ENCODE peak calls at places on chromosomes 16 and 17, in four cellular contexts. One of them, this sample, is unnamed.
A peak's percentile ranks its signal among the peaks of the same experiment; 100 is the strongest.

GRCh38 chr16:56423584-56424403 is 1.6 kb downstream of the AMFR start:
- DNase-seq in RWPE2: no peak
- DNase-seq in Peyer's patch: no peak
- DNase-seq in heart right ventricle: no peak
- DNase-seq in this sample: no peak

GRCh38 chr16:17828012-17828411 is 357.3 kb upstream of the XYLT1 start:
- DNase-seq in RWPE2: no peak
- DNase-seq in heart right ventricle: no peak
- DNase-seq in Peyer's patch: no peak
- DNase-seq in this sample: no peak

GRCh38 chr17:64315032-64315490 is 52.0 kb upstream of the TEX2 start:
- DNase-seq in heart right ventricle: peak; percentile 93
- DNase-seq in Peyer's patch: peak; percentile 60
- DNase-seq in RWPE2: no peak
- DNase-seq in this sample: peak; percentile 93

GRCh38 chr17:58119491-58119890 is 28.7 kb upstream of the OR4D1 start:
- DNase-seq in heart right ventricle: no peak
- DNase-seq in RWPE2: no peak
- DNase-seq in Peyer's patch: no peak
- DNase-seq in this sample: no peak

GRCh38 chr16:424623-425081 is 797 bp upstream of the RAB11FIP3 start:
- DNase-seq in RWPE2: no peak
- DNase-seq in Peyer's patch: peak; percentile 66
- DNase-seq in heart right ventricle: peak; percentile 30
- DNase-seq in this sample: peak; percentile 63

GRCh38 chr17:31841850-31842415 is 17.1 kb downstream of the COPRS start:
- DNase-seq in Peyer's patch: no peak
- DNase-seq in RWPE2: no peak
- DNase-seq in heart right ventricle: no peak
- DNase-seq in this sample: no peak

GRCh38 chr17:50052241-50052788 is 3.6 kb upstream of the ITGA3 start:
- DNase-seq in heart right ventricle: no peak
- DNase-seq in RWPE2: no peak
- DNase-seq in Peyer's patch: no peak
- DNase-seq in this sample: no peak

GRCh38 chr16:25063102-25063501 is 47.9 kb upstream of the ARHGAP17 start:
- DNase-seq in heart right ventricle: no peak
- DNase-seq in Peyer's patch: no peak
- DNase-seq in RWPE2: no peak
- DNase-seq in this sample: no peak

GRCh38 chr17:64425191-64425590 is 23.7 kb upstream of the MILR1 start:
- DNase-seq in heart right ventricle: no peak
- DNase-seq in RWPE2: no peak
- DNase-seq in Peyer's patch: no peak
- DNase-seq in this sample: no peak

GRCh38 chr17:49587366-49588073 is 11.8 kb downstream of the NXPH3 start:
- DNase-seq in RWPE2: no peak
- DNase-seq in heart right ventricle: no peak
- DNase-seq in Peyer's patch: no peak
- DNase-seq in this sample: no peak

GRCh38 chr17:74605361-74605760 is 13.3 kb upstream of the CD300LD start:
- DNase-seq in heart right ventricle: peak; percentile 30
- DNase-seq in Peyer's patch: no peak
- DNase-seq in RWPE2: peak; percentile 91
- DNase-seq in this sample: peak; percentile 83

GRCh38 chr16:82070656-82071369 is 35.8 kb downstream of the HSD17B2 start:
- DNase-seq in Peyer's patch: no peak
- DNase-seq in heart right ventricle: no peak
- DNase-seq in RWPE2: peak; percentile 75
- DNase-seq in this sample: no peak

GRCh38 chr16:86585821-86586611 is 7.7 kb downstream of the FOXL1 start:
- DNase-seq in Peyer's patch: no peak
- DNase-seq in heart right ventricle: no peak
- DNase-seq in RWPE2: no peak
- DNase-seq in this sample: no peak

GRCh38 chr17:15966183-15966878 is 21.4 kb downstream of the ADORA2B start:
- DNase-seq in heart right ventricle: no peak
- DNase-seq in Peyer's patch: no peak
- DNase-seq in RWPE2: no peak
- DNase-seq in this sample: no peak

GRCh38 chr17:3691539-3692166 is 4.3 kb downstream of the P2RX5 start:
- DNase-seq in Peyer's patch: no peak
- DNase-seq in RWPE2: no peak
- DNase-seq in heart right ventricle: no peak
- DNase-seq in this sample: no peak

GRCh38 chr16:17921357-17921978 is 415.1 kb downstream of the NPIPA8 start:
- DNase-seq in Peyer's patch: peak; percentile 64
- DNase-seq in heart right ventricle: no peak
- DNase-seq in RWPE2: no peak
- DNase-seq in this sample: no peak

GRCh38 chr17:70184207-70184606 is 14.9 kb downstream of the KCNJ2 start:
- DNase-seq in Peyer's patch: no peak
- DNase-seq in heart right ventricle: no peak
- DNase-seq in RWPE2: no peak
- DNase-seq in this sample: no peak

GRCh38 chr17:4365628-4366311 is 705 bp downstream of the UBE2G1 start:
- DNase-seq in Peyer's patch: no peak
- DNase-seq in RWPE2: no peak
- DNase-seq in heart right ventricle: peak; percentile 32
- DNase-seq in this sample: peak; percentile 84

GRCh38 chr17:57718878-57719277 is 26.2 kb downstream of the CCDC182 start:
- DNase-seq in heart right ventricle: no peak
- DNase-seq in RWPE2: no peak
- DNase-seq in Peyer's patch: no peak
- DNase-seq in this sample: no peak

GRCh38 chr16:65121870-65122723 is at the start of gene CDH11:
- DNase-seq in RWPE2: peak; percentile 68
- DNase-seq in Peyer's patch: peak; percentile 54
- DNase-seq in heart right ventricle: peak; percentile 53
- DNase-seq in this sample: peak; percentile 90
- H3K4me3 ChIP-seq in RWPE2: peak within 1 kb of the TSS; percentile 74
- H3K4me3 ChIP-seq in Peyer's patch: peak within 1 kb of the TSS; percentile 37
- H3K4me3 ChIP-seq in heart right ventricle: peak within 1 kb of the TSS; percentile 71
- H3K4me3 ChIP-seq in this sample: peak within 1 kb of the TSS; percentile 79

DNA sequence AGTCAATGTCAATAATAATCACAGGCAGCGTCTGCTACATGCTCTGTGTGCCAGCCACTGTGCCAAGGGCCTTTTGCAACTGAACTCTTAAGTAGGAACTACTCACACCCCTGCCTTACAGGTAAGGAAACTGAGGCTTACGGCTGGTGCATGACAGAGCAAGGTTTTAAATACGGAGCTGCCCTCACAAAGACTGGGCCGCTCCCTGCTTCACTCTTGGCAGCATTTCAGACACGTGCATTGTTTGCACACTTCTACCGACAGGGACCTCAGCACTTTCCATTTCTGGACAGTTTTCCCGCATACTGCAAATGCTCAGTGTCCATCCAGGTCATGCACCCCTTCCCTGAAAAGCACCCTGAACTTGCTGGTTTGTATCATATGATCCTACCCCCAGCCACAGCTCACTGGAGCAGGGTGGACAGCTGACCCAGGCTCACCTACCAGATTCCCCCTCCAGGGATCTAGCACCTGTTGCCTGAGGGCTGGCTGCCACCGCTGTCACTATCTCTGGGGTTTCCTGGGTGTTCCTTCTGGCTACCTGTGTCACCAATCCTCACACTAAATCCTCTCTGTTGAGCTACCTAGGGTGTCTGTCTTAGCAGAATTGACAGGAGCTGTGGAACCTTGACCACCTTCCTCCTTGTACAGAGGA is 142.9 kb downstream of the C16orf78 start:
- DNase-seq in RWPE2: no peak
- DNase-seq in Peyer's patch: no peak
- DNase-seq in heart right ventricle: no peak
- DNase-seq in this sample: no peak
- H3K36me3 ChIP-seq in RWPE2: no peaks in the 10 kb centered on the region
- H3K36me3 ChIP-seq in Peyer's patch: no peaks in the 10 kb centered on the region
- H3K36me3 ChIP-seq in heart right ventricle: no peaks in the 10 kb centered on the region
- H3K36me3 ChIP-seq in this sample: no peaks in the 10 kb centered on the region

DNA sequence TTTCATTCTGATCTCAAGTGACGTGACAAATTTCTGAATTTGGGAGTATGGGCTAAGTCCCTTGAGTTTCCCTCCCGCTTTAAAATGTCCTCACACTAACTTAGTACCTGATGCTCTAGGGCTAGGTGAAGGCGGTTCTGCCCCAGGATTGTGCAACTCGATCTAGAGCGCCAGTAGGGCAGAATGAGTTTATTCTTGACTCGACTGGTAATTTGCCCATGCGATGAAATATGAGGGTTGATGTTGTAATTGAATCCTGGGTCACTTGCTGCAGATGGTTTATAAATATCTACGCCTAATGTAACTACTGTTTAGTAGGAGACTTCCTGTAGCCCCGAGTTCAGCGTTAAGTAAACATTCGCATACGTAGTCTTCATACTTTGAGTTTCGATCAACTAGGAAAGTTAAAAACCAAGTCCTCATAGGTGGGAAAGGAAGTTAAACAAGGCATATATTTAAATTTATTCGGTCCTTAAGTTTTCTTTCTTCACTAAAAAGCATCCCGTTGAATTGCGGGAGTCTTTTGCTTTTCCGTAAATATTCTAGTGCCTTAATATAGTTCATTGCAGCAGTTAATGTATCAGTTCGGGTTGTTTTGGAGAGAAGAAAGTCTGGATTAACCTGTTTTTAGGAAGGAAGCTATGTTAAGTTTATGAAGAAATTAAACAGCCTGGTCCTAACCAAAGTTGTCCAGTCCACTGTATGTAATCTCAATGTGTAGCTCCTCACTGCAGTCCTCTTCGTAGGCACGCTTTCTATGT is 1.6 kb downstream of the CTCF start:
- DNase-seq in Peyer's patch: no peak
- DNase-seq in RWPE2: no peak
- DNase-seq in heart right ventricle: peak; percentile 13
- DNase-seq in this sample: no peak
- H3K4me3 ChIP-seq in Peyer's patch: peak overlapping the region; percentile 98
- H3K4me3 ChIP-seq in RWPE2: peak overlapping the region; percentile 98
- H3K4me3 ChIP-seq in heart right ventricle: peak overlapping the region; percentile 95
- H3K4me3 ChIP-seq in this sample: peak overlapping the region; percentile 81

DNA sequence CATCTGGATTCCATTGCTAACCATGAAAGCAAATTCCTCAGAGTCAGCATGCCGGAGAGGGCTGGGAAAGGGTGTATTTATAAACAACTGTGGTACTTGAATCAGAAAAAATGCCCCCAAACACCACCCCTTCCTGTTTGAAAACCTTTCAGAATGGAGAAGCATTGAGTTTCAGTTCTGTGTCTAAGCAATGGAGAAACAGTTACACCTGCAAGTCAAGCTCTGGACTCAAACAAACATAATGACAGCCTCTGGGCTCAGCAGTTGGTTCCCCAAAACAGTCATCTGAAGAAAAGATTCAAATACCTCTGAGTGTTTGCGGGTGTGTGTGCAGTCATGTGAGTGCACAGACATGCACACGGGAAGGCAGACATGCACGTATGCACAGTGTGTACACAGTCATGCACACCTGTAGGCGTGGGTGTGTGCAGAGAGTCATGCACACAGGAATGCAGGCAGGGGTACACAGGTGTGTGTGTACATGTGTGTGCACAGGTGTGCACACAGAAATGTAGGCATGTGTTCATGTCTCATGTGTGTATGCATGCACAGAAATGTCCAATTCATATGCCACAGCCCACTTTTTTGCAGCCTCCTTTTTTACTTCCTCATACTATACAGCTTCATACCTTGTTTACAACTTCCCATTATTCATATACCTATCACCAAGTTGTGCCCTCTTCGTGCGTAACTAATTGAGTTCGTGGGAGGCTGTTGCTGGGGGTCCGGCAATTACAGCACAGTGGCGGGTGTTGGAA is 266.3 kb downstream of the ENGASE start:
- DNase-seq in RWPE2: no peak
- DNase-seq in heart right ventricle: no peak
- DNase-seq in Peyer's patch: no peak
- DNase-seq in this sample: no peak
- H3K36me3 ChIP-seq in RWPE2: no peaks in the 10 kb centered on the region
- H3K36me3 ChIP-seq in heart right ventricle: no peaks in the 10 kb centered on the region
- H3K36me3 ChIP-seq in Peyer's patch: no peaks in the 10 kb centered on the region
- H3K36me3 ChIP-seq in this sample: no peaks in the 10 kb centered on the region

GRCh38 chr16:67483731-67484525 is 581 bp upstream of the AGRP start:
- DNase-seq in Peyer's patch: no peak
- DNase-seq in heart right ventricle: no peak
- DNase-seq in RWPE2: no peak
- DNase-seq in this sample: no peak

GRCh38 chr16:67486805-67487204 is 3.5 kb upstream of the AGRP start:
- DNase-seq in RWPE2: no peak
- DNase-seq in Peyer's patch: no peak
- DNase-seq in heart right ventricle: no peak
- DNase-seq in this sample: no peak

GRCh38 chr16:67490330-67491096 is 7.2 kb upstream of the AGRP start:
- DNase-seq in heart right ventricle: no peak
- DNase-seq in Peyer's patch: no peak
- DNase-seq in RWPE2: no peak
- DNase-seq in this sample: no peak

GRCh38 chr16:67489401-67490083 is 6.2 kb upstream of the AGRP start:
- DNase-seq in RWPE2: no peak
- DNase-seq in heart right ventricle: no peak
- DNase-seq in Peyer's patch: no peak
- DNase-seq in this sample: no peak
- H3K4me3 ChIP-seq in RWPE2: no peak overlapping the region
- H3K4me3 ChIP-seq in heart right ventricle: no peak overlapping the region
- H3K4me3 ChIP-seq in Peyer's patch: no peak overlapping the region
- H3K4me3 ChIP-seq in this sample: no peak overlapping the region

GRCh38 chr17:8700546-8700945 is 44.1 kb downstream of the CCDC42 start:
- DNase-seq in RWPE2: no peak
- DNase-seq in Peyer's patch: no peak
- DNase-seq in heart right ventricle: no peak
- DNase-seq in this sample: no peak
- H3K36me3 ChIP-seq in RWPE2: no peaks in the 10 kb centered on the region
- H3K36me3 ChIP-seq in Peyer's patch: no peaks in the 10 kb centered on the region
- H3K36me3 ChIP-seq in heart right ventricle: no peaks in the 10 kb centered on the region
- H3K36me3 ChIP-seq in this sample: no peaks in the 10 kb centered on the region

GRCh38 chr17:77445908-77446535 is 305.3 kb downstream of the SEC14L1 start:
- DNase-seq in heart right ventricle: no peak
- DNase-seq in RWPE2: no peak
- DNase-seq in Peyer's patch: peak; percentile 79
- DNase-seq in this sample: peak; percentile 73
- H3K4me3 ChIP-seq in heart right ventricle: peak overlapping the region; percentile 17
- H3K4me3 ChIP-seq in RWPE2: no peak overlapping the region
- H3K4me3 ChIP-seq in Peyer's patch: peak overlapping the region; percentile 25
- H3K4me3 ChIP-seq in this sample: no peak overlapping the region

DNA sequence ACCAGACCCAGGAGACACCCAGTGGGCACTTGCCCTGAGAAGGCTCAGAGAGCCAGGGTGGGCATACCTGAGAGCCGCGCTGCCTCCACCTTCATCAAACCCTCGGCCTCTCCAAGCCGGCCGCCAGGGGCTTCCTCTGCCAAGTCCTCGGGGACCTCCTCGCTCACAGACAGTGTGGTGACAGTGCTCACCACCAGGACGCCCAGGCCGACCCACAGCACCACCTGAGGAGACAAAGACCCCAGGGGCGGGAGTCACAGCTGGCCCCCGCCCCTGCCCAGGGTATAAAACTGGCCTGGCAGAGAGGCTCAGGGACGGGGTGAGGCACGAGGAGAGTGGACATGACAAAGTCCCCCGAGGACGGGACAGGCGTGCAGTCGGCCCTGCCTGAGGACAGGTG is 21.1 kb downstream of the NDUFAF8 start:
- DNase-seq in RWPE2: no peak
- DNase-seq in heart right ventricle: no peak
- DNase-seq in Peyer's patch: no peak
- DNase-seq in this sample: no peak
- H3K36me3 ChIP-seq in RWPE2: peaks cover 30% of the 10 kb centered on the region
- H3K36me3 ChIP-seq in heart right ventricle: peaks cover 79% of the 10 kb centered on the region
- H3K36me3 ChIP-seq in Peyer's patch: no peaks in the 10 kb centered on the region
- H3K36me3 ChIP-seq in this sample: no peaks in the 10 kb centered on the region